ENCODE peak calls at places on chromosomes 16 and 17, in ten cellular contexts. One of them, this sample, is unnamed. For H3K4me1, the result is how much of the 10 kb centered on the place peaks cover.

GRCh38 chr16:71540-72341 is 690 bp downstream of the RHBDF1 start:
- DNase-seq in adipocyte: peak
- DNase-seq in PC-9: peak
- DNase-seq in GM12878: no peak
- DNase-seq in right lobe of liver: no peak
- DNase-seq in left ventricle myocardium inferior: peak
- DNase-seq in Peyer's patch: peak
- DNase-seq in kidney: peak
- DNase-seq in tibial artery: peak
- DNase-seq in A673: peak
- DNase-seq in this sample: peak

GRCh38 chr17:80002242-80002641 is 33.4 kb downstream of the TBC1D16 start:
- DNase-seq in right lobe of liver: no peak
- DNase-seq in tibial artery: no peak
- DNase-seq in kidney: peak
- DNase-seq in GM12878: no peak
- DNase-seq in PC-9: no peak
- DNase-seq in adipocyte: no peak
- DNase-seq in Peyer's patch: no peak
- DNase-seq in left ventricle myocardium inferior: no peak
- DNase-seq in A673: no peak
- DNase-seq in this sample: no peak

GRCh38 chr17:57991537-57991936 is 3.5 kb upstream of the VEZF1 start:
- DNase-seq in A673: no peak
- DNase-seq in kidney: no peak
- DNase-seq in right lobe of liver: no peak
- DNase-seq in Peyer's patch: no peak
- DNase-seq in GM12878: no peak
- DNase-seq in adipocyte: no peak
- DNase-seq in PC-9: no peak
- DNase-seq in left ventricle myocardium inferior: no peak
- DNase-seq in tibial artery: no peak
- DNase-seq in this sample: no peak

GRCh38 chr16:87918314-87918713 is 18.0 kb downstream of the CA5A start:
- DNase-seq in A673: no peak
- DNase-seq in left ventricle myocardium inferior: no peak
- DNase-seq in kidney: no peak
- DNase-seq in adipocyte: no peak
- DNase-seq in Peyer's patch: no peak
- DNase-seq in right lobe of liver: no peak
- DNase-seq in GM12878: no peak
- DNase-seq in tibial artery: peak
- DNase-seq in PC-9: no peak
- DNase-seq in this sample: no peak

GRCh38 chr16:63613701-63614100 is 1508.2 kb downstream of the CDH11 start:
- DNase-seq in right lobe of liver: no peak
- DNase-seq in PC-9: no peak
- DNase-seq in GM12878: no peak
- DNase-seq in kidney: no peak
- DNase-seq in left ventricle myocardium inferior: no peak
- DNase-seq in A673: no peak
- DNase-seq in Peyer's patch: no peak
- DNase-seq in adipocyte: peak
- DNase-seq in tibial artery: no peak
- DNase-seq in this sample: no peak

GRCh38 chr17:78214706-78215061 is 631 bp downstream of the BIRC5 start:
- DNase-seq in kidney: no peak
- DNase-seq in right lobe of liver: no peak
- DNase-seq in A673: peak
- DNase-seq in PC-9: no peak
- DNase-seq in GM12878: no peak
- DNase-seq in left ventricle myocardium inferior: no peak
- DNase-seq in Peyer's patch: no peak
- DNase-seq in tibial artery: no peak
- DNase-seq in adipocyte: no peak
- DNase-seq in this sample: no peak

GRCh38 chr16:71629617-71630016 is 3.6 kb downstream of the MARVELD3 start:
- DNase-seq in GM12878: no peak
- DNase-seq in kidney: no peak
- DNase-seq in Peyer's patch: no peak
- DNase-seq in left ventricle myocardium inferior: no peak
- DNase-seq in PC-9: no peak
- DNase-seq in tibial artery: peak
- DNase-seq in A673: no peak
- DNase-seq in right lobe of liver: no peak
- DNase-seq in adipocyte: no peak
- DNase-seq in this sample: peak

GRCh38 chr17:27390540-27390939 is 65.7 kb upstream of the KSR1 start:
- DNase-seq in PC-9: no peak
- DNase-seq in tibial artery: no peak
- DNase-seq in A673: no peak
- DNase-seq in GM12878: no peak
- DNase-seq in kidney: no peak
- DNase-seq in adipocyte: peak
- DNase-seq in right lobe of liver: no peak
- DNase-seq in Peyer's patch: no peak
- DNase-seq in left ventricle myocardium inferior: no peak
- DNase-seq in this sample: no peak

GRCh38 chr17:4064366-4064765 is 78.5 kb downstream of the ZZEF1 start:
- DNase-seq in Peyer's patch: no peak
- DNase-seq in PC-9: no peak
- DNase-seq in kidney: no peak
- DNase-seq in GM12878: no peak
- DNase-seq in right lobe of liver: no peak
- DNase-seq in A673: no peak
- DNase-seq in tibial artery: no peak
- DNase-seq in adipocyte: no peak
- DNase-seq in left ventricle myocardium inferior: peak
- DNase-seq in this sample: no peak

GRCh38 chr17:3957735-3958134 is 6.5 kb downstream of the ATP2A3 start:
- DNase-seq in PC-9: no peak
- DNase-seq in A673: no peak
- DNase-seq in left ventricle myocardium inferior: no peak
- DNase-seq in kidney: no peak
- DNase-seq in Peyer's patch: no peak
- DNase-seq in adipocyte: no peak
- DNase-seq in GM12878: no peak
- DNase-seq in right lobe of liver: no peak
- DNase-seq in tibial artery: no peak
- DNase-seq in this sample: no peak

GRCh38 chr16:87076950-87077749 is 240.0 kb downstream of the C16orf95 start:
- DNase-seq in left ventricle myocardium inferior: peak
- DNase-seq in A673: peak
- DNase-seq in kidney: no peak
- DNase-seq in tibial artery: peak
- DNase-seq in GM12878: no peak
- DNase-seq in adipocyte: peak
- DNase-seq in right lobe of liver: peak
- DNase-seq in Peyer's patch: peak
- DNase-seq in PC-9: no peak
- DNase-seq in this sample: peak

GRCh38 chr16:83952940-83953795 is at the start of gene OSGIN1:
- DNase-seq in kidney: peak
- DNase-seq in GM12878: peak
- DNase-seq in right lobe of liver: peak
- DNase-seq in tibial artery: peak
- DNase-seq in adipocyte: peak
- DNase-seq in A673: peak
- DNase-seq in PC-9: peak
- DNase-seq in Peyer's patch: peak
- DNase-seq in left ventricle myocardium inferior: peak
- DNase-seq in this sample: peak

GRCh38 chr16:89697161-89697615 is 4.3 kb downstream of the SPATA2L start:
- DNase-seq in GM12878: no peak
- DNase-seq in kidney: no peak
- DNase-seq in tibial artery: no peak
- DNase-seq in A673: no peak
- DNase-seq in Peyer's patch: no peak
- DNase-seq in right lobe of liver: no peak
- DNase-seq in left ventricle myocardium inferior: no peak
- DNase-seq in PC-9: no peak
- DNase-seq in adipocyte: no peak
- DNase-seq in this sample: peak
- H3K4me1 ChIP-seq in GM12878: under half
- H3K4me1 ChIP-seq in kidney: under half
- H3K4me1 ChIP-seq in tibial artery: under half
- H3K4me1 ChIP-seq in A673: under half
- H3K4me1 ChIP-seq in Peyer's patch: under half
- H3K4me1 ChIP-seq in right lobe of liver: under half
- H3K4me1 ChIP-seq in left ventricle myocardium inferior: under half
- H3K4me1 ChIP-seq in PC-9: under half
- H3K4me1 ChIP-seq in adipocyte: under half
- H3K4me1 ChIP-seq in this sample: under half

DNA sequence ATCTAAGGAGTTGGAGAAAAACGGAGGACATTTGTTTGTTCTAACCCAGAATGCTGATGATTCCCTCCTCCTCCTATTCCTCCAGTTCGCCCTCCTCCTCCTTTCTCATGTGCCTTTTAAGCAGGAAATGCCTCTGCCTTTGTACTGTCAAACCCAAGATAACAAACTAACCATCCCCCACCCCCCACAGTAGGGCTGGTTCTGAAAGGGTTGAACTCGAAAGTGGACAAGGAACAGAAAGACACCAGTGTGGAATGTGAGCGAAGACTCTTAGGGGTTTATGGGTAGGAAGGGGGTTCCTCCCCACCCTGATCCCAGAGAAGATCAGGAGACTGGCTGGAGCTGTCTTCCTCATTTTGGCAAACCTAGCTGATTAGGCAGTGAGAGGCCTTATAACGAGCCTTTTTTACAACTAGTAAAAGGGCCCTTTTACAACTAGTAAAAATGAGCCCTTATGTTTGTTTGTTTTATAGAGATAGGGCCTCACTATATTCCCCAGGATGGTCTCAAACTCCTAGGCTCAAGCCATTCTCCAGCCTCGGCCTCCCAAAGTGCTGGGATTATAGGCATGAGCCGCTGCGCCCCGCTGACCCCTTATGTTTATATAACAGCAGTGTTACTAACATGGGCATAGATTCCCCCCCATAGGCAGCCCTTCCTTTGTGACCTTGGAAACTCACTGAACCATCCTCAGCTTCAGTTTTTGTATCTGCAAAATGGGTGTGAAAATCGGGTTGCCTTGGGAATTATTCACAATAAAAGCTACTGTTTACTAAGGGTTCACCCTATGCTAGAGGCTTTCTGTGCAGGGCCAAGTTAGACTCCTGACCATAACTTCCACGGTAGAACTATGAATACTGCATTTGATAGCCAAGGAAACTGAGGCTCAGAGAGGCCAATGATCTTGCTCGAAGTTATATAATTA is 1.1 kb downstream of the CHD9 start:
- DNase-seq in left ventricle myocardium inferior: no peak
- DNase-seq in kidney: no peak
- DNase-seq in Peyer's patch: peak
- DNase-seq in PC-9: no peak
- DNase-seq in A673: peak
- DNase-seq in GM12878: no peak
- DNase-seq in right lobe of liver: peak
- DNase-seq in adipocyte: peak
- DNase-seq in tibial artery: no peak
- DNase-seq in this sample: no peak
- H3K4me1 ChIP-seq in left ventricle myocardium inferior: half or more
- H3K4me1 ChIP-seq in kidney: under half
- H3K4me1 ChIP-seq in Peyer's patch: under half
- H3K4me1 ChIP-seq in PC-9: under half
- H3K4me1 ChIP-seq in A673: under half
- H3K4me1 ChIP-seq in GM12878: under half
- H3K4me1 ChIP-seq in right lobe of liver: under half
- H3K4me1 ChIP-seq in adipocyte: under half
- H3K4me1 ChIP-seq in tibial artery: under half
- H3K4me1 ChIP-seq in this sample: under half

DNA sequence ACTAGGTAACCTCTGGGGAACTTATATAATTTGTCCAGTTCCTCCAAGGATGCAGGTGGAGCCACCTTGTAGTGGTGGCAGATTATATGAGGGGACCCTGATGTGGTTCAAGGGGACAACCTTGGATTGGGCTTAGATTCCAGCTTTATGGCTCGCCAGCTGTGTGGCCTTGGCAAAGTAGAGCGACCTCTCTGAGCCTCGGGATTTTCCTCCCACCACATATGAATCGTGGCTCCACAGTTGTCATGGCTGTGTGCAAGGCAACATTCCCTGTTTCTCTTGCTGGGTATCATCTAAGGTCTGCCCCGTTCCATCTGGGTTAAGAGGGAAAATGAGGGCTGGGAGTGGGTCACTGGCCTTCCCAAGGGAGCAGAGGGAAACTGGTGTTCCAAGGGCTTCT is 104.6 kb downstream of the RAB11FIP4 start:
- DNase-seq in kidney: peak
- DNase-seq in adipocyte: no peak
- DNase-seq in PC-9: no peak
- DNase-seq in tibial artery: no peak
- DNase-seq in GM12878: no peak
- DNase-seq in Peyer's patch: no peak
- DNase-seq in right lobe of liver: no peak
- DNase-seq in A673: no peak
- DNase-seq in left ventricle myocardium inferior: no peak
- DNase-seq in this sample: no peak
- H3K4me1 ChIP-seq in kidney: half or more
- H3K4me1 ChIP-seq in adipocyte: under half
- H3K4me1 ChIP-seq in PC-9: half or more
- H3K4me1 ChIP-seq in tibial artery: under half
- H3K4me1 ChIP-seq in GM12878: under half
- H3K4me1 ChIP-seq in Peyer's patch: under half
- H3K4me1 ChIP-seq in right lobe of liver: under half
- H3K4me1 ChIP-seq in A673: under half
- H3K4me1 ChIP-seq in left ventricle myocardium inferior: half or more
- H3K4me1 ChIP-seq in this sample: half or more

GRCh38 chr16:11794991-11795886 is 1.8 kb downstream of the ZC3H7A start:
- DNase-seq in tibial artery: peak
- DNase-seq in right lobe of liver: no peak
- DNase-seq in PC-9: no peak
- DNase-seq in kidney: no peak
- DNase-seq in A673: no peak
- DNase-seq in Peyer's patch: no peak
- DNase-seq in GM12878: no peak
- DNase-seq in left ventricle myocardium inferior: no peak
- DNase-seq in adipocyte: peak
- DNase-seq in this sample: no peak

GRCh38 chr16:11795887-11796226 is 1.2 kb downstream of the ZC3H7A start:
- DNase-seq in right lobe of liver: no peak
- DNase-seq in Peyer's patch: no peak
- DNase-seq in A673: no peak
- DNase-seq in GM12878: no peak
- DNase-seq in adipocyte: no peak
- DNase-seq in PC-9: no peak
- DNase-seq in left ventricle myocardium inferior: no peak
- DNase-seq in kidney: peak
- DNase-seq in tibial artery: peak
- DNase-seq in this sample: no peak

GRCh38 chr16:11794447-11794846 is 2.6 kb downstream of the ZC3H7A start:
- DNase-seq in left ventricle myocardium inferior: no peak
- DNase-seq in adipocyte: no peak
- DNase-seq in PC-9: no peak
- DNase-seq in kidney: no peak
- DNase-seq in tibial artery: no peak
- DNase-seq in A673: no peak
- DNase-seq in GM12878: no peak
- DNase-seq in right lobe of liver: no peak
- DNase-seq in Peyer's patch: no peak
- DNase-seq in this sample: no peak

GRCh38 chr16:11792404-11793260 is 4.4 kb downstream of the ZC3H7A start:
- DNase-seq in GM12878: no peak
- DNase-seq in PC-9: no peak
- DNase-seq in right lobe of liver: no peak
- DNase-seq in tibial artery: no peak
- DNase-seq in Peyer's patch: no peak
- DNase-seq in kidney: no peak
- DNase-seq in left ventricle myocardium inferior: no peak
- DNase-seq in A673: no peak
- DNase-seq in adipocyte: no peak
- DNase-seq in this sample: peak

GRCh38 chr16:11793840-11794239 is 3.2 kb downstream of the ZC3H7A start:
- DNase-seq in left ventricle myocardium inferior: no peak
- DNase-seq in GM12878: no peak
- DNase-seq in A673: no peak
- DNase-seq in right lobe of liver: no peak
- DNase-seq in PC-9: no peak
- DNase-seq in Peyer's patch: no peak
- DNase-seq in tibial artery: peak
- DNase-seq in kidney: no peak
- DNase-seq in adipocyte: no peak
- DNase-seq in this sample: peak
- H3K4me1 ChIP-seq in left ventricle myocardium inferior: half or more
- H3K4me1 ChIP-seq in GM12878: under half
- H3K4me1 ChIP-seq in A673: under half
- H3K4me1 ChIP-seq in right lobe of liver: half or more
- H3K4me1 ChIP-seq in PC-9: under half
- H3K4me1 ChIP-seq in Peyer's patch: under half
- H3K4me1 ChIP-seq in tibial artery: half or more
- H3K4me1 ChIP-seq in kidney: under half
- H3K4me1 ChIP-seq in adipocyte: half or more
- H3K4me1 ChIP-seq in this sample: under half